ENCODE peak calls at places on chromosome X, in ten cellular contexts. T is NCI-H1105; Z is HS-5; E is naive thymus-derived CD8-positive, alpha-beta T cell; M is CD4-positive, alpha-beta T cell; Q is mesenchymal stem cell; X is activated CD4-positive, alpha-beta T cell treated with anti-CD3 and anti-CD28 coated beads for 24 hours; S is esophagus squamous epithelium; F is mucosa of descending colon; J is MCF 10A. B is an unnamed sample.

GRCh38 chrX:70088791-70089190 is 26.5 kb downstream of the OTUD6A start:
- DNase-seq in Z (no peak), F (no peak), M (no peak), Q (no peak), S (no peak), X (no peak), J (no peak), E (no peak), T (no peak), B (no peak)

GRCh38 chrX:134676440-134676839 is 18.2 kb upstream of the PLAC1 start:
- DNase-seq in Z (no peak), S (no peak), X (no peak), M (no peak), J (peak; percentile 35), F (no peak), T (no peak), E (no peak), Q (peak; percentile 71), B (no peak)

GRCh38 chrX:71910526-71911022 is at the start of gene NHSL2:
- DNase-seq in S (no peak), F (peak; percentile 16), X (peak; percentile 4), E (no peak), M (peak; percentile 2), Z (no peak), Q (peak; percentile 40), J (no peak), T (peak; percentile 9), B (no peak)

GRCh38 chrX:104921606-104922205 is 298.8 kb downstream of the TEX13A start:
- DNase-seq in S (no peak), X (no peak), M (no peak), Z (no peak), Q (no peak), F (no peak), J (peak; percentile 39), E (no peak), T (no peak), B (no peak)

GRCh38 chrX:47854474-47854873 is 17.8 kb downstream of the ZNF81 start:
- DNase-seq in X (no peak), T (no peak), J (peak; percentile 17), S (no peak), Q (peak; percentile 12), M (peak; percentile 10), E (peak; percentile 36), F (peak; percentile 41), Z (no peak), B (no peak)

GRCh38 chrX:23784487-23785301 is 1.7 kb downstream of the SAT1 start:
- DNase-seq in Z (peak; percentile 56), Q (peak; percentile 84), E (no peak), M (no peak), J (peak; percentile 91), F (no peak), S (no peak), T (no peak), X (no peak), B (no peak)

GRCh38 chrX:104762641-104763040 is 196.6 kb downstream of the IL1RAPL2 start:
- DNase-seq in T (no peak), F (no peak), E (no peak), J (no peak), X (no peak), M (no peak), S (no peak), Q (no peak), Z (no peak), B (no peak)

GRCh38 chrX:124226129-124226528 is 106.3 kb upstream of the TEX13D start:
- DNase-seq in F (no peak), M (no peak), T (no peak), J (peak; percentile 20), S (no peak), X (no peak), E (no peak), Q (no peak), Z (no peak), B (no peak)

GRCh38 chrX:38431525-38431924 is 79.1 kb downstream of the OTC start:
- DNase-seq in E (no peak), F (no peak), T (no peak), S (no peak), J (no peak), M (no peak), Q (no peak), X (no peak), Z (no peak), B (no peak)

GRCh38 chrX:17655232-17656034 is 81.9 kb upstream of the SCML1 start:
- DNase-seq in X (no peak), S (no peak), E (no peak), T (no peak), Z (no peak), J (no peak), F (no peak), Q (no peak), M (no peak), B (no peak)

GRCh38 chrX:48520976-48521352 is 644 bp upstream of the EBP start:
- DNase-seq in T (no peak), F (no peak), X (no peak), Z (no peak), E (no peak), M (no peak), J (no peak), S (no peak), Q (no peak), B (no peak)

GRCh38 chrX:13087322-13088154 is 43.1 kb upstream of the FAM9C start:
- DNase-seq in J (peak; percentile 70), T (no peak), E (peak; percentile 93), Z (no peak), F (no peak), S (no peak), Q (peak; percentile 72), X (peak; percentile 53), M (peak; percentile 44), B (no peak)

GRCh38 chrX:136822337-136823095 is 41.8 kb upstream of the ARHGEF6 start:
- DNase-seq in M (no peak), Z (no peak), X (no peak), S (no peak), E (no peak), J (peak; percentile 43), Q (peak; percentile 22), F (no peak), T (no peak), B (no peak)

GRCh38 chrX:76555816-76556215 is 128.3 kb downstream of the MAGEE1 start:
- DNase-seq in Z (no peak), T (peak; percentile 0), J (peak; percentile 38), S (no peak), Q (no peak), F (no peak), X (no peak), M (no peak), E (no peak), B (peak; percentile 16)

GRCh38 chrX:16786791-16787735 is 797 bp downstream of the TXLNG start:
- DNase-seq in F (peak; percentile 57), Q (no peak), M (peak; percentile 47), E (peak; percentile 65), J (peak; percentile 57), T (no peak), Z (no peak), S (no peak), X (peak; percentile 20), B (no peak)

GRCh38 chrX:53004038-53004437 is 44.6 kb upstream of the GPR173 start:
- DNase-seq in X (no peak), Z (no peak), S (no peak), E (no peak), Q (no peak), J (no peak), F (no peak), M (no peak), T (no peak), B (no peak)

GRCh38 chrX:103716967-103717366 is 6.3 kb downstream of the TMEM31 start:
- DNase-seq in F (no peak), S (no peak), T (no peak), Q (peak; percentile 20), J (peak; percentile 81), Z (peak; percentile 44), X (no peak), E (no peak), M (no peak), B (no peak)

GRCh38 chrX:68997911-68998310 is 167.3 kb downstream of the PJA1 start:
- DNase-seq in F (no peak), Z (no peak), M (no peak), J (peak; percentile 71), X (no peak), S (no peak), Q (no peak), T (no peak), E (no peak), B (no peak)

GRCh38 chrX:131895002-131895401 is 128.1 kb upstream of the STK26 start:
- DNase-seq in F (no peak), S (no peak), Q (peak; percentile 82), J (peak; percentile 11), T (no peak), E (no peak), M (no peak), Z (peak; percentile 16), X (no peak), B (no peak)

GRCh38 chrX:109856974-109857373 is 123.9 kb upstream of the ACSL4 start:
- DNase-seq in S (no peak), M (no peak), X (no peak), J (peak; percentile 60), Z (no peak), E (peak; percentile 46), T (no peak), Q (no peak), F (no peak), B (peak; percentile 23)

GRCh38 chrX:13101439-13102139 is 57.2 kb upstream of the FAM9C start:
- DNase-seq in Z (peak; percentile 63), M (peak; percentile 55), T (no peak), F (peak; percentile 63), J (peak; percentile 96), E (no peak), X (no peak), Q (peak; percentile 89), S (no peak), B (peak; percentile 18)

B was measured in NCI-H748 treated with DMSO at 0.1 percent for 48 hours.